ENCODE peak calls at places on chromosome 5, in ten cellular contexts. B is hypothalamus; Z is tibial artery; E is stomach; G is EL; W is activated T-cell treated with anti-CD3 and anti-CD28 coated beads for 4 hours; S is iris pigment epithelial cell; O is HTR-8/SVneo; X is effector memory CD8-positive, alpha-beta T cell; K is progenitor cell of endocrine pancreas. Y is an unnamed sample.

GRCh38 chr5:68112658-68113057 is 102.9 kb upstream of the PIK3R1 start:
- DNase-seq in X (no peak), S (peak; percentile 15), B (no peak), O (no peak), Z (no peak), W (no peak), G (no peak), K (no peak), E (no peak), Y (no peak)

GRCh38 chr5:150540615-150541396 is 32.9 kb downstream of the NDST1 start:
- DNase-seq in W (no peak), G (peak; percentile 96), B (peak; percentile 12), O (no peak), E (peak; percentile 67), Z (peak; percentile 46), K (no peak), S (peak; percentile 98), X (no peak), Y (peak; percentile 95)

GRCh38 chr5:126043684-126044083 is 379.5 kb upstream of the GRAMD2B start:
- DNase-seq in B (no peak), Z (no peak), W (no peak), S (no peak), G (no peak), X (no peak), K (no peak), E (no peak), O (no peak), Y (no peak)

GRCh38 chr5:108818613-108819272 is 71.0 kb downstream of the FER start:
- DNase-seq in O (peak; percentile 25), K (no peak), G (peak; percentile 67), X (no peak), Z (no peak), B (no peak), E (no peak), S (peak; percentile 80), W (no peak), Y (peak; percentile 18)

GRCh38 chr5:81650992-81651391 is 99.9 kb downstream of the SSBP2 start:
- DNase-seq in O (no peak), B (no peak), S (no peak), K (no peak), X (no peak), G (no peak), W (no peak), Z (no peak), E (no peak), Y (no peak)

GRCh38 chr5:28748446-28748845 is 1710.1 kb upstream of the CDH9 start:
- DNase-seq in K (no peak), X (no peak), G (no peak), B (no peak), E (no peak), W (no peak), S (peak; percentile 7), O (no peak), Z (no peak), Y (no peak)

GRCh38 chr5:80408976-80409926 is 1.4 kb downstream of the ZFYVE16 start:
- DNase-seq in W (no peak), X (no peak), B (no peak), Z (no peak), S (peak; percentile 11), E (no peak), O (no peak), G (peak; percentile 10), K (no peak), Y (peak; percentile 9)

GRCh38 chr5:37771731-37772130 is 68.1 kb downstream of the GDNF start:
- DNase-seq in B (no peak), W (no peak), Z (no peak), E (no peak), S (peak; percentile 97), K (no peak), G (peak; percentile 100), O (peak; percentile 84), X (no peak), Y (no peak)

GRCh38 chr5:152246401-152246800 is 158.7 kb downstream of the NMUR2 start:
- DNase-seq in Z (no peak), B (no peak), S (peak; percentile 8), E (peak; percentile 28), O (no peak), W (no peak), K (peak; percentile 59), G (peak; percentile 30), X (no peak), Y (peak; percentile 3)

GRCh38 chr5:150065886-150066285 is 20.5 kb downstream of the CSF1R start:
- DNase-seq in W (no peak), K (no peak), G (peak; percentile 36), X (no peak), E (no peak), O (no peak), S (peak; percentile 18), B (no peak), Z (peak; percentile 71), Y (no peak)

GRCh38 chr5:55450050-55450765 is 84.6 kb downstream of the PLPP1 start:
- DNase-seq in W (no peak), X (no peak), K (no peak), Z (no peak), O (no peak), E (no peak), B (no peak), S (peak; percentile 58), G (peak; percentile 70), Y (no peak)

GRCh38 chr5:106094836-106095235 is 1575.9 kb downstream of the EFNA5 start:
- DNase-seq in S (peak; percentile 21), W (no peak), Z (no peak), X (no peak), K (no peak), O (no peak), G (no peak), B (no peak), E (no peak), Y (no peak)

Y was measured in dermis blood vessel endothelial cell.